ENCODE peak calls at places on chromosomes 7 and 10, in six cellular contexts. One of them, this sample, is unnamed.

GRCh38 chr7:155363852-155364600 is 66.3 kb downstream of the INSIG1 start:
- DNase-seq in epithelial cell of esophagus: no peak
- DNase-seq in fibroblast of lung: no peak
- DNase-seq in HepG2: no peak
- DNase-seq in H9: no peak
- DNase-seq in cardiac muscle cell: no peak
- DNase-seq in this sample: no peak

GRCh38 chr10:18164093-18164492 is 23.9 kb downstream of the CACNB2 start:
- DNase-seq in H9: no peak
- DNase-seq in cardiac muscle cell: peak; percentile 42
- DNase-seq in fibroblast of lung: peak; percentile 83
- DNase-seq in epithelial cell of esophagus: no peak
- DNase-seq in HepG2: no peak
- DNase-seq in this sample: no peak

GRCh38 chr7:107151538-107151937 is 17.3 kb upstream of the HBP1 start:
- DNase-seq in epithelial cell of esophagus: no peak
- DNase-seq in cardiac muscle cell: no peak
- DNase-seq in H9: no peak
- DNase-seq in HepG2: no peak
- DNase-seq in fibroblast of lung: no peak
- DNase-seq in this sample: no peak

GRCh38 chr7:30074422-30075030 is 46.3 kb downstream of the PLEKHA8 start:
- DNase-seq in fibroblast of lung: peak; percentile 70
- DNase-seq in epithelial cell of esophagus: peak; percentile 68
- DNase-seq in HepG2: peak; percentile 30
- DNase-seq in H9: no peak
- DNase-seq in cardiac muscle cell: peak; percentile 65
- DNase-seq in this sample: no peak

GRCh38 chr10:110533149-110533548 is 34.3 kb upstream of the SMC3 start:
- DNase-seq in HepG2: no peak
- DNase-seq in cardiac muscle cell: peak; percentile 41
- DNase-seq in H9: no peak
- DNase-seq in epithelial cell of esophagus: no peak
- DNase-seq in fibroblast of lung: no peak
- DNase-seq in this sample: no peak

GRCh38 chr10:88408111-88408510 is 175.0 kb downstream of the RNLS start:
- DNase-seq in fibroblast of lung: no peak
- DNase-seq in cardiac muscle cell: no peak
- DNase-seq in epithelial cell of esophagus: no peak
- DNase-seq in HepG2: no peak
- DNase-seq in H9: no peak
- DNase-seq in this sample: no peak

GRCh38 chr10:50375051-50375452 is 123.7 kb upstream of the ASAH2 start:
- DNase-seq in H9: no peak
- DNase-seq in epithelial cell of esophagus: peak; percentile 94
- DNase-seq in cardiac muscle cell: no peak
- DNase-seq in HepG2: no peak
- DNase-seq in fibroblast of lung: no peak
- DNase-seq in this sample: no peak

GRCh38 chr10:119341236-119342016 is 134.1 kb downstream of the GRK5 start:
- DNase-seq in fibroblast of lung: peak; percentile 75
- DNase-seq in epithelial cell of esophagus: peak; percentile 63
- DNase-seq in H9: no peak
- DNase-seq in HepG2: peak; percentile 72
- DNase-seq in cardiac muscle cell: peak; percentile 74
- DNase-seq in this sample: no peak

GRCh38 chr7:98866341-98866740 is 3.5 kb downstream of the TMEM130 start:
- DNase-seq in cardiac muscle cell: no peak
- DNase-seq in H9: no peak
- DNase-seq in HepG2: no peak
- DNase-seq in epithelial cell of esophagus: no peak
- DNase-seq in fibroblast of lung: no peak
- DNase-seq in this sample: no peak

GRCh38 chr10:113978802-113979201 is 64.9 kb upstream of the ADRB1 start:
- DNase-seq in HepG2: no peak
- DNase-seq in fibroblast of lung: no peak
- DNase-seq in H9: no peak
- DNase-seq in epithelial cell of esophagus: no peak
- DNase-seq in cardiac muscle cell: no peak
- DNase-seq in this sample: no peak

GRCh38 chr10:113982745-113983144 is 60.9 kb upstream of the ADRB1 start:
- DNase-seq in HepG2: no peak
- DNase-seq in fibroblast of lung: no peak
- DNase-seq in epithelial cell of esophagus: peak; percentile 42
- DNase-seq in H9: no peak
- DNase-seq in cardiac muscle cell: no peak
- DNase-seq in this sample: no peak

GRCh38 chr10:113979378-113979777 is 64.3 kb upstream of the ADRB1 start:
- DNase-seq in cardiac muscle cell: no peak
- DNase-seq in HepG2: no peak
- DNase-seq in epithelial cell of esophagus: no peak
- DNase-seq in H9: no peak
- DNase-seq in fibroblast of lung: no peak
- DNase-seq in this sample: no peak

GRCh38 chr10:113982296-113982695 is 61.4 kb upstream of the ADRB1 start:
- DNase-seq in HepG2: no peak
- DNase-seq in fibroblast of lung: no peak
- DNase-seq in cardiac muscle cell: no peak
- DNase-seq in H9: no peak
- DNase-seq in epithelial cell of esophagus: no peak
- DNase-seq in this sample: no peak

GRCh38 chr10:113980408-113981087 is 63.1 kb upstream of the ADRB1 start:
- DNase-seq in cardiac muscle cell: no peak
- DNase-seq in HepG2: no peak
- DNase-seq in H9: no peak
- DNase-seq in fibroblast of lung: no peak
- DNase-seq in epithelial cell of esophagus: peak; percentile 15
- DNase-seq in this sample: no peak
- TF ChIP-seq CTCF in cardiac muscle cell: peak; percentile 17
- TF ChIP-seq CTCF in HepG2: no peak
- TF ChIP-seq CTCF in H9: peak; percentile 52
- TF ChIP-seq CTCF in fibroblast of lung: no peak
- TF ChIP-seq CTCF in epithelial cell of esophagus: peak; percentile 57
- TF ChIP-seq CTCF in this sample: peak; percentile 25

DNA sequence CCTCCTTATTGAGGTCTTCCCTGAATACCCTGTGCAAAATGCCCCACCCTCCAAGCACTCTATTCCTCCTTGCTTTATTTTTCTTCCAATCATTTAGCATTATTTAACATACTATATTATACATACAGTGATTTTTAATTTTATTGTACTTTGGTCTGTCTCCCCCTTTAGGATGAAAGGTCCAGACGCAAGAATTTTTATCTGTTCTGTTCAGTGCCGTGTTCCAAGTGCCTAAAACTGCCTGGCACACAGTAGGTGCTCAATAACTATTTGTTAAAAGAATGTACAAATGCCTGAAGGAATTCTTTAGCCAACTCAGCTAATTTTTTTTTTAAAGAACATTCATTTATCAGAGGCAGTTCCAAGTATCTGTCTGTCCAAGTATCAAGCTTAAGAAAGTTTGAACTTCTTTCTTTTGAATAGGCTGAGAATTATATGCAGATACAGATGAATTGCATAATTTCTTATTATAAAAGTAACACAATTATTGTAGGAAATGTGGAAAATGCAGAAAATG is 34.1 kb upstream of the SLC25A13 start:
- DNase-seq in H9: no peak
- DNase-seq in HepG2: no peak
- DNase-seq in epithelial cell of esophagus: no peak
- DNase-seq in fibroblast of lung: no peak
- DNase-seq in cardiac muscle cell: no peak
- DNase-seq in this sample: no peak
- TF ChIP-seq CTCF in H9: no peak
- TF ChIP-seq CTCF in HepG2: no peak
- TF ChIP-seq CTCF in epithelial cell of esophagus: no peak
- TF ChIP-seq CTCF in fibroblast of lung: no peak
- TF ChIP-seq CTCF in cardiac muscle cell: no peak
- TF ChIP-seq CTCF in this sample: peak; percentile 18

DNA sequence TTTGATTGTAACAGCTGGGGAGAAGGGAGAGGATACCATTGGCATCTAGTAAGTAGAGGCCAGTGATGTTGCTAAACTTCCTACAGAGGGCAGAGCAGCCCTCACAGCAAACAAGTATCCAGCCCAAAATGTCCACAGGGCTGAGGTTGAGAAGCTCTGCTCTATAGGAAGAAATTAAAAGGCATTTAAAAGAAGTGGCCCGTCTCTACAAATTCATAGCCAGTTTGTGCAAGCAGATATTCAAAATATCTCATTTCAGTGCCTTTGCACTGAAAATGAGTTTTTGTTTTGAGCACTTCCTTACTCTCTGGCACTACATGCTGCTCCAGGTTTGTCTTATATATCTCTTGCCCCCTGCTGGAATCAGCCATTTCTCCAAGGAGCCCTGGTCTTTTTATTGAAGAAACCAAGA is 330.0 kb downstream of the BBS9 start:
- DNase-seq in HepG2: peak; percentile 41
- DNase-seq in cardiac muscle cell: peak; percentile 80
- DNase-seq in H9: peak; percentile 47
- DNase-seq in epithelial cell of esophagus: peak; percentile 76
- DNase-seq in fibroblast of lung: peak; percentile 55
- DNase-seq in this sample: no peak
- TF ChIP-seq CTCF in HepG2: peak; percentile 52
- TF ChIP-seq CTCF in cardiac muscle cell: peak; percentile 71
- TF ChIP-seq CTCF in H9: peak; percentile 78
- TF ChIP-seq CTCF in epithelial cell of esophagus: peak; percentile 75
- TF ChIP-seq CTCF in fibroblast of lung: peak; percentile 64
- TF ChIP-seq CTCF in this sample: peak; percentile 71

DNA sequence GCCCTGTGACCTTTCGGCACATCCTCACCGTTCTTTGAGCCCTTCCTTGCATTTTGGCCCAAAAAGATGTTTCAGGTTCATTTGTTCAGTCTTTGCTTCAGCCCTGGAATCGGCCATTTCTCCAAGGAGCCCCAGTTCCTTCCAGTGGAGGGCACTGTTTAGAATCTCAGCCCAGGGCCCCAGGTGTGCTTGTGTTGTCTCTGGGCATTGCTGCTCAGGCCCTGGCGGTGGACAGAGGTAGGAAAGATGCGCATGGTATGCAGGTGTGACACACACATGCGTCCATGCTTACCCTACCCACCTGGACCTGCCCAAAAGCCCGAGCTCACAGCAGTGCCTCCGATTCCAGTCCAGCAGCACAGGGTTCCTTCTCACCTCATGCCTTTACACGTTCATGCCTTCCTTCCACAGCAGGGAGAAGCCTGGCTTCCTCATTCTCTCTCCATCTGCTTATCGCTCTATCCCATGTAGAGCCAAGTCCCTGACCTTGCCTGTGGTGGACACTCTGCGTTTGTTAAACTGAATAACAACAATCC is 70.6 kb downstream of the LHPP start:
- DNase-seq in H9: peak; percentile 90
- DNase-seq in epithelial cell of esophagus: peak; percentile 87
- DNase-seq in fibroblast of lung: no peak
- DNase-seq in HepG2: peak; percentile 39
- DNase-seq in cardiac muscle cell: no peak
- DNase-seq in this sample: no peak
- TF ChIP-seq CTCF in H9: peak; percentile 89
- TF ChIP-seq CTCF in epithelial cell of esophagus: peak; percentile 77
- TF ChIP-seq CTCF in fibroblast of lung: no peak
- TF ChIP-seq CTCF in HepG2: peak; percentile 49
- TF ChIP-seq CTCF in cardiac muscle cell: peak; percentile 30
- TF ChIP-seq CTCF in this sample: peak; percentile 45

DNA sequence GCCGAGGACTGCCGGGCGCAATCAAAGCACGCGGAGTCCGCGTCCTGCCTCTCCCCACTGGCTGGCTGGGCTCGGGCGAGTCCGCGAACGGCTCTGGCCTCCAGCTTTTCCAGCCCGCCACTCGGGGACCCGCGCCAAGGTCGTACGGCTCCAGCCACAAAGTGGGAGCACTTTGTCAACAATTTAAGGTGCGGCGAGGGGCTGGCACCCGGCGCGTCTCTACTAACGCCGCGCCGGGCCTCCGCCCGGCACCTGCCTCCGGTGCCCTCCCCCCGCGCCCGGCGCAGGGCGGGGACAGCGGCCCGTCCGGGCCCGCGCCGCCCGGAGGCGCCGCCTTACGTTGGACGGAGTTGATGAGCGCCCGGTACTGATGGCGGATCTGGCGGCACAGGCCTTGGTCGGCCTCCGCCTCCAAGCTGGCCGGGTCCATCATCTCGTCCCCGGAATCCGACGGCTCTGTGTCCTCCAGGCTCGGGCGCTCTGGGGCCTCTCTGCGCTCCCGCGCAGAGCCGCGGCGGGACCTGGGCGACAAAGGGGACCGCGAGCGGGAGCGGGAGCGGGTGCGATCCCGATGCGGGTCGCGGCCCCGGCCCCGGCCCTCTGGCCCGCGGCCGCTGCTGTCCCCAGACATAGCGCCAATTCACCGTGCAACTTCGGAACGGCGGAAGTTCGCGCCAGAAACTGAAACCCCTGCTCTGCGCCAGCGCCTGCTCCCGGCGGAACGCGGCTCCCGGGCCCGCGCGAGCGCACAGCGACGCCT is at the start of gene NSMCE4A:
- DNase-seq in fibroblast of lung: peak; percentile 76
- DNase-seq in cardiac muscle cell: peak; percentile 75
- DNase-seq in H9: peak; percentile 39
- DNase-seq in epithelial cell of esophagus: peak; percentile 76
- DNase-seq in HepG2: peak; percentile 60
- DNase-seq in this sample: peak; percentile 92
- TF ChIP-seq CTCF in fibroblast of lung: peak; percentile 63
- TF ChIP-seq CTCF in cardiac muscle cell: peak; percentile 72
- TF ChIP-seq CTCF in H9: peak; percentile 72
- TF ChIP-seq CTCF in epithelial cell of esophagus: no peak
- TF ChIP-seq CTCF in HepG2: peak; percentile 78
- TF ChIP-seq CTCF in this sample: peak; percentile 79

DNA sequence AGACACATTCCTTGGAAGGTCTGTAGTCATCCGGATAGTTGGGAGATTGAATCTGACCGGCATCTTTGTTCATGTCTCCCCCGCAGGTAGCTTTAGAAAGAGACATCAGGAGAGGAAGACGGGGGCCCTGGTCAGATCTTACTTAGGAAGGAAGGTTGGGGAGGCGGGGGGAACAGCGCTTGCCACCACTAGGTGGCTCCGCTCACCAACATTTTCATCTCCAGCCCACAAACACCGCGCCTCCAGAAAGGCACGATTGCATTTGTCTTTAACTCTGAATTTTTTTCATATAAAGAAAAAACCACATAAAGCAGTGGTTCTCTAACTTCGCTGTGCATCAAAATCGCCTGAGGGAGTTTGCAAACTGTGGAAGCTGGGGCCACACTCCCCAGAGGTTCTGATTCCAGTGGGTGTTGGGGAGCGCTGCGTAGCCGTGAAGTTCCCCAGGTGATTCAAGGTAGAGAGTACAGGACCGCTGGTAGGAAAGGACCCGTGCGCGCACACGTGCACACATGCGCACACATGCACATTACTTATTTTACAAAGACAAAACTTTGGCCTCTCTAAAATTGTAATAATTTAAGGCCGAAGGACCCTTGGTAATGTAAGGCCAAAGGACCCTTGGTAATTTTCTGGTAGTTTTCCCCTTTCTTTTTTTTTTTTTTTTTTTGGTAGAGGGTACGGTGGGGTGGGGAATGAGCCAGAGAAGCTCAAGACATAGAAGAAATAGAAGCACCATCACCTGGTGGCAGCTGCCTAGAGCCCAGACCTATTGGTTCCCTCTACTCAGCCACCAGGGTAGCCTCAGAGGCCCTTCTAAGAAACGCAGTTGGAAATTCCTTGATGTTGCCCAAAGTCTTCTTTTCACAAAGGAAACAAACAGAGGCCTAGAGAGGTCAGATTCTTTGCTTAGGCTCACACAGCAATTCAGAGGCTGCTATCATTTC is 37.4 kb upstream of the OPALIN start:
- DNase-seq in H9: peak; percentile 82
- DNase-seq in cardiac muscle cell: peak; percentile 84
- DNase-seq in epithelial cell of esophagus: peak; percentile 80
- DNase-seq in fibroblast of lung: peak; percentile 57
- DNase-seq in HepG2: peak; percentile 41
- DNase-seq in this sample: no peak
- TF ChIP-seq CTCF in H9: peak; percentile 98
- TF ChIP-seq CTCF in cardiac muscle cell: peak; percentile 85
- TF ChIP-seq CTCF in epithelial cell of esophagus: peak; percentile 86
- TF ChIP-seq CTCF in fibroblast of lung: peak; percentile 71
- TF ChIP-seq CTCF in HepG2: peak; percentile 84
- TF ChIP-seq CTCF in this sample: peak; percentile 87

This sample was measured in osteocyte.